ENCODE peak calls at places on chromosomes 12 and 14, in eight cellular contexts. U is CD8-positive, alpha-beta memory T cell; A is stomach; G is adrenal gland; I is sigmoid colon; O is upper lobe of left lung; B is right cardiac atrium; D is psoas muscle. N is an unnamed sample.

GRCh38 chr12:106586803-106587684 is 4.2 kb downstream of the RFX4 start:
- DNase-seq in B (no peak), G (no peak), I (no peak), O (no peak), A (no peak), U (no peak), D (no peak), N (no peak)

GRCh38 chr12:65585648-65586420 is 238.4 kb upstream of the HMGA2 start:
- DNase-seq in O (no peak), I (no peak), A (no peak), D (no peak), G (no peak), B (no peak), U (no peak), N (no peak)

GRCh38 chr12:52193991-52194390 is 2.2 kb upstream of the KRT80 start:
- DNase-seq in A (no peak), D (no peak), G (no peak), U (no peak), O (no peak), I (no peak), B (no peak), N (no peak)

GRCh38 chr12:128856035-128856790 is 2.9 kb downstream of the GLT1D1 start:
- DNase-seq in O (no peak), D (no peak), I (peak; percentile 10), U (no peak), B (no peak), A (no peak), G (no peak), N (no peak)

GRCh38 chr14:105094193-105094907 is 29.1 kb upstream of the GPR132 start:
- DNase-seq in D (no peak), A (no peak), B (no peak), I (no peak), G (no peak), U (no peak), O (peak; percentile 48), N (no peak)

GRCh38 chr14:77276959-77277358 is 6.0 kb upstream of the NGB start:
- DNase-seq in D (no peak), I (no peak), O (no peak), U (no peak), B (no peak), G (no peak), A (no peak), N (no peak)

GRCh38 chr12:28079539-28079938 is 107.0 kb upstream of the PTHLH start:
- DNase-seq in I (no peak), A (no peak), D (no peak), O (no peak), U (no peak), B (no peak), G (no peak), N (no peak)

GRCh38 chr14:100439781-100440180 is 116.6 kb downstream of the SLC25A47 start:
- DNase-seq in G (no peak), B (peak; percentile 70), D (no peak), I (no peak), U (no peak), A (no peak), O (no peak), N (no peak)

GRCh38 chr14:90368946-90369721 is 27.7 kb upstream of the CALM1 start:
- DNase-seq in U (no peak), D (no peak), O (no peak), I (no peak), B (no peak), G (no peak), A (no peak), N (no peak)

GRCh38 chr12:116604883-116605641 is 45.9 kb downstream of the MAP1LC3B2 start:
- DNase-seq in G (no peak), D (no peak), I (no peak), A (no peak), U (no peak), B (no peak), O (no peak), N (no peak)

DNA sequence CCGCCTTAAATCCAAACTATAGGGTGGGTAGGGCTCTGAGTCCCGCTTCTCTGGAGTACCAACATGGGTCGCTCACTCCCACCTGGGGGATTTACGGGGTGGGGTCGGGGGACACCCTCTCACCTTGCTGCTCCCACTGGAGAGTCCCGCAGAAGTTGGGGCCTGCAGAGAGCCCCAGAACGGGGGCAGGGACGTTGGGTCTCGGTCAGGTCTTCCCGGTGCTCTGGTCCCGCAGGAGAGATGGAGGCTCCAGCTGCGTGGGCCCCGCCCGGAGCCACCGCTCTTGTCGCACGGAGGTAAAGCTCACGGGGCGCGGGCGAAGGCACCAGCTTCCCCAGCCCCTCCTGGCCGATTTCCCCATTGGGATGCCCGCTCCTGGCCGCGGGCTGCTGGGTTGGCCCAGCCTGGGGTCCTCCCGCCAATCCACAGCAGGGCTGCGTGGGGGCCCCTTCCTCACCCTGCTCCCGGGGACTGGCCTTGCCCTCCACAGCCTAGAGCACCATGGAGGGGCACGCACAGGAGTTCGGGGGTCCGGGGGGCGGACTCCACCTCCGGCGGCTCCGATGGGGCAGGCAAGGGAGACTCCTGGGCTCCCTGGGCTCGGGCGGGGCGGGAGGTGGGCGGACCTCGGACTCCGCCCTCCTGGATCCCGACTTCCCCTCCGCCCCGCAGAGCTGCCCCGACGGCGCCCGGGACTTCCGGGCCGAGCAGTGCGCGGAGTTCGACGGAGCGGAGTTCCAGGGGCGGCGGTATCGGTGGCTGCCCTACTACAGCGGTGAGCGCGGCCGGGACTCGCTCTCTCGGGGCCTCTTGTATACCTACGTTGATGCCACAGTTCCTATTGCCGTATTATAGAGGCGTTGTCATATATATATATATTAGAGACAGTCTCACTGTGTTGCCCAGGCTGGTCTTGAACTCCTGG is 8.4 kb downstream of the PAPLN start:
- DNase-seq in G (no peak), B (peak; percentile 76), O (peak; percentile 76), I (no peak), U (peak; percentile 18), A (peak; percentile 62), D (peak; percentile 71), N (no peak)
- H3K27ac ChIP-seq in G (no peak overlapping the region), B (no peak overlapping the region), O (no peak overlapping the region), I (no peak overlapping the region), U (no peak overlapping the region), A (no peak overlapping the region), D (no peak overlapping the region), N (no peak overlapping the region)

DNA sequence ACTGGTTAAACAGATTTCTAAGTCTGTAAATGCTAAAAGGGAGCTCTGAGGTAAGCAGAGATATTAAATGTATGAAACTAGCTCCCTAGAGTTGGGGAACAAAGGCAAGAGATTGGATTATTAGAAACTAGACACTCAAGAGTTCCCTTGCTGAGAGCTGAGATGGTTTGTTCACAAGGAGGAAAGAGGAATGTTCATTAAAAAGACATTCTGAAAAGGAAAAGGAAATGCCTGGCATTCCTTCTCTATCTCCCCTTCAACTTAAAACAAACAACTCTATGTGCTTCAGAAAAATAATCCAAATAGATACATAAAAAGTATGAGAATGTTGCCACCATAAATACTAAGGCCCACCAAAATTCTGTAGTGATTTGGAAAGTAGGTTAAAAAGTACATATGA is 73.7 kb downstream of the GALNT4 start:
- DNase-seq in B (no peak), D (no peak), G (no peak), O (no peak), I (no peak), A (no peak), U (no peak), N (no peak)
- H3K4me1 ChIP-seq in B (peaks cover 6% of the 10 kb centered on the region), D (peaks cover 12% of the 10 kb centered on the region), G (no peaks in the 10 kb centered on the region), O (peaks cover 43% of the 10 kb centered on the region), I (peaks cover 40% of the 10 kb centered on the region), A (peaks cover 38% of the 10 kb centered on the region), U (no peaks in the 10 kb centered on the region), N (no peaks in the 10 kb centered on the region)

GRCh38 chr14:94473666-94474410 is 2.2 kb downstream of the SERPINA9 start:
- DNase-seq in A (no peak), O (no peak), I (no peak), B (no peak), U (no peak), D (no peak), G (no peak), N (no peak)

GRCh38 chr14:94471045-94471444 is 5.0 kb downstream of the SERPINA9 start:
- DNase-seq in G (no peak), U (no peak), O (no peak), D (no peak), B (no peak), I (no peak), A (no peak), N (no peak)

GRCh38 chr14:94476018-94476417 is at the start of gene SERPINA9:
- DNase-seq in U (no peak), A (no peak), G (no peak), B (no peak), I (no peak), D (no peak), O (no peak), N (no peak)

GRCh38 chr14:94472842-94473241 is 3.2 kb downstream of the SERPINA9 start:
- DNase-seq in O (no peak), G (no peak), D (no peak), U (no peak), A (no peak), B (no peak), I (peak; percentile 33), N (no peak)

DNA sequence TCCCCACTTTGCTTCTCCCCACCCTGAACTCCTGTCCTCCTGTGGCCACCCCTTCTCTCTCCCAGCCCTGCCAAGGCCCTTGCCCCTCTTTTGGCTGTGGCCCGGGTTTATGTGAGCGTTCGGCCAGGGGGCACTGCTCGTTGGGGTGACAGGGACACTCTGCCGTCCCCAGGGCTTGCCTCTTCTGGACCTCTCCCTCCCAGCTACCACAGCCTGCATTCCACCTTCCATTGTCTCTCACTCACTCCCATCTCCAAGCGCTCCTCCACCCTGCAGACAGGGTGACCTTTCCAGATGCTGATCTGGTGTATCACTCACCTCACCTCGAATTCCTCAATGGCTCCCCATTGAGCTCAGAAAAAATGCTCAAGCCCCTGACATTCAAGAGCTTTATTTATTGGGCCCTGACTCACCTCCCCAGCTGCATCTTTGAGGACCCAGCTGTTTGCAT is 1.4 kb downstream of the SERPINA9 start:
- DNase-seq in G (no peak), A (no peak), U (no peak), B (no peak), O (no peak), D (no peak), I (no peak), N (no peak)
- H3K4me3 ChIP-seq in G (no peak overlapping the region), A (no peak overlapping the region), U (no peak overlapping the region), B (no peak overlapping the region), O (no peak overlapping the region), D (no peak overlapping the region), I (no peak overlapping the region), N (no peak overlapping the region)

GRCh38 chr12:132437252-132438138 is 52.5 kb upstream of the FBRSL1 start:
- DNase-seq in U (no peak), G (no peak), B (no peak), A (no peak), I (no peak), D (no peak), O (no peak), N (no peak)

GRCh38 chr12:132439333-132439904 is 50.5 kb upstream of the FBRSL1 start:
- DNase-seq in I (no peak), B (no peak), O (no peak), G (no peak), D (no peak), U (no peak), A (no peak), N (no peak)

GRCh38 chr12:132438726-132439125 is 51.2 kb upstream of the FBRSL1 start:
- DNase-seq in O (no peak), G (no peak), U (no peak), D (no peak), B (no peak), A (no peak), I (no peak), N (no peak)

GRCh38 chr12:132436791-132437251 is 53.1 kb upstream of the FBRSL1 start:
- DNase-seq in A (no peak), I (no peak), U (no peak), D (no peak), B (no peak), G (no peak), O (no peak), N (no peak)

GRCh38 chr12:132438139-132438700 is 51.7 kb upstream of the FBRSL1 start:
- DNase-seq in I (no peak), B (no peak), U (no peak), O (no peak), G (no peak), D (no peak), A (no peak), N (no peak)
- H3K27ac ChIP-seq in I (no peak overlapping the region), B (no peak overlapping the region), U (no peak overlapping the region), O (no peak overlapping the region), G (no peak overlapping the region), D (no peak overlapping the region), A (no peak overlapping the region), N (no peak overlapping the region)